ENCODE peak calls at places on chromosome 15, in four cellular contexts. S is H9, C is mesendoderm, F is H1. N is an unnamed sample.

GRCh38 chr15:38300395-38300794 is 47.8 kb downstream of the SPRED1 start:
- DNase-seq in S (no peak), C (no peak), F (no peak), N (peak; percentile 34)

GRCh38 chr15:77592768-77593167 is 39.9 kb downstream of the LINGO1 start:
- DNase-seq in S (no peak), C (no peak), F (no peak), N (no peak)

GRCh38 chr15:42137461-42138261 is 18.8 kb downstream of the PLA2G4F start:
- DNase-seq in S (peak; percentile 50), C (peak; percentile 80), F (peak; percentile 56), N (peak; percentile 50)

GRCh38 chr15:23035964-23036566 is 3.3 kb downstream of the TUBGCP5 start:
- DNase-seq in S (peak; percentile 75), C (peak; percentile 88), F (peak; percentile 86), N (peak; percentile 46)

GRCh38 chr15:92652576-92652966 is 3.0 kb downstream of the FAM174B start:
- DNase-seq in S (no peak), C (no peak), F (peak; percentile 43), N (no peak)

GRCh38 chr15:48566669-48567068 is 78.8 kb downstream of the FBN1 start:
- DNase-seq in S (no peak), C (no peak), F (no peak), N (peak; percentile 65)

GRCh38 chr15:45714501-45715488 is 80.0 kb downstream of the SQOR start:
- DNase-seq in S (peak; percentile 73), C (peak; percentile 83), F (peak; percentile 81), N (peak; percentile 72)

GRCh38 chr15:92803852-92804609 is 96.1 kb upstream of the CHD2 start:
- DNase-seq in S (no peak), C (peak; percentile 52), F (no peak), N (peak; percentile 100)

GRCh38 chr15:64185331-64185911 is 22.6 kb upstream of the PPIB start:
- DNase-seq in S (no peak), C (no peak), F (no peak), N (no peak)

GRCh38 chr15:31511707-31512310 is 185.2 kb downstream of the KLF13 start:
- DNase-seq in S (peak; percentile 6), C (peak; percentile 23), F (no peak), N (no peak)

GRCh38 chr15:96390986-96391385 is 60.5 kb downstream of the NR2F2 start:
- DNase-seq in S (no peak), C (no peak), F (no peak), N (no peak)

GRCh38 chr15:36707884-36708430 is 128.5 kb downstream of the CDIN1 start:
- DNase-seq in S (no peak), C (no peak), F (no peak), N (no peak)

GRCh38 chr15:52624262-52624661 is 54.9 kb downstream of the ATOSA start:
- DNase-seq in S (no peak), C (no peak), F (no peak), N (no peak)

GRCh38 chr15:49918106-49918505 is 200.9 kb downstream of the ATP8B4 start:
- DNase-seq in S (no peak), C (no peak), F (no peak), N (peak; percentile 51)

GRCh38 chr15:33135355-33135781 is 59.1 kb downstream of the FMN1 start:
- DNase-seq in S (no peak), C (no peak), F (no peak), N (no peak)

GRCh38 chr15:31387483-31388118 is 61.0 kb downstream of the KLF13 start:
- DNase-seq in S (no peak), C (no peak), F (no peak), N (peak; percentile 18)

GRCh38 chr15:95247068-95247984 is 1016.0 kb downstream of the MCTP2 start:
- DNase-seq in S (no peak), C (no peak), F (no peak), N (peak; percentile 98)

GRCh38 chr15:39598186-39598850 is 17.4 kb downstream of the THBS1 start:
- DNase-seq in S (no peak), C (no peak), F (no peak), N (peak; percentile 80)

GRCh38 chr15:96356494-96357455 is 26.3 kb downstream of the NR2F2 start:
- DNase-seq in S (peak; percentile 77), C (peak; percentile 65), F (peak; percentile 96), N (peak; percentile 89)

GRCh38 chr15:45454825-45455224 is 67.7 kb downstream of the SLC30A4 start:
- DNase-seq in S (no peak), C (no peak), F (no peak), N (peak; percentile 98)

GRCh38 chr15:70792171-70792573 is 28.8 kb upstream of the UACA start:
- DNase-seq in S (no peak), C (no peak), F (no peak), N (peak; percentile 87)

GRCh38 chr15:43441316-43441715 is 51.6 kb downstream of the TP53BP1 start:
- DNase-seq in S (no peak), C (peak; percentile 69), F (no peak), N (peak; percentile 50)

GRCh38 chr15:74785716-74786032 is 3.8 kb downstream of the CSK start:
- DNase-seq in S (no peak), C (no peak), F (no peak), N (no peak)

GRCh38 chr15:62068071-62068786 is 1.5 kb downstream of the C2CD4A start:
- DNase-seq in S (peak; percentile 65), C (peak; percentile 60), F (peak; percentile 71), N (no peak)

GRCh38 chr15:72155021-72155621 is 36.9 kb downstream of the SENP8 start:
- DNase-seq in S (no peak), C (no peak), F (peak; percentile 51), N (peak; percentile 6)

GRCh38 chr15:94075349-94075748 is 156.0 kb upstream of the MCTP2 start:
- DNase-seq in S (no peak), C (no peak), F (no peak), N (peak; percentile 4)

GRCh38 chr15:56839641-56840040 is 78.8 kb upstream of the TCF12 start:
- DNase-seq in S (no peak), C (no peak), F (no peak), N (no peak)

GRCh38 chr15:68492855-68493254 is 60.9 kb upstream of the ITGA11 start:
- DNase-seq in S (peak; percentile 17), C (no peak), F (no peak), N (peak; percentile 29)

GRCh38 chr15:19943515-19943914 is 598.1 kb downstream of the GOLGA6L6 start:
- DNase-seq in S (no peak), C (no peak), F (no peak), N (no peak)

GRCh38 chr15:52784799-52785671 is 5.1 kb downstream of the ONECUT1 start:
- DNase-seq in S (peak; percentile 49), C (peak; percentile 33), F (peak; percentile 68), N (no peak)

GRCh38 chr15:98927057-98927456 is 80.5 kb downstream of the PGPEP1L start:
- DNase-seq in S (no peak), C (no peak), F (no peak), N (peak; percentile 39)

GRCh38 chr15:87269566-87269965 is 987.0 kb downstream of the NTRK3 start:
- DNase-seq in S (no peak), C (peak; percentile 21), F (no peak), N (no peak)

GRCh38 chr15:71302861-71303410 is 187.7 kb downstream of the THSD4 start:
- DNase-seq in S (no peak), C (no peak), F (no peak), N (peak; percentile 80)

GRCh38 chr15:47407692-47408091 is 309.6 kb upstream of the SEMA6D start:
- DNase-seq in S (peak; percentile 59), C (peak; percentile 82), F (peak; percentile 53), N (no peak)

DNA sequence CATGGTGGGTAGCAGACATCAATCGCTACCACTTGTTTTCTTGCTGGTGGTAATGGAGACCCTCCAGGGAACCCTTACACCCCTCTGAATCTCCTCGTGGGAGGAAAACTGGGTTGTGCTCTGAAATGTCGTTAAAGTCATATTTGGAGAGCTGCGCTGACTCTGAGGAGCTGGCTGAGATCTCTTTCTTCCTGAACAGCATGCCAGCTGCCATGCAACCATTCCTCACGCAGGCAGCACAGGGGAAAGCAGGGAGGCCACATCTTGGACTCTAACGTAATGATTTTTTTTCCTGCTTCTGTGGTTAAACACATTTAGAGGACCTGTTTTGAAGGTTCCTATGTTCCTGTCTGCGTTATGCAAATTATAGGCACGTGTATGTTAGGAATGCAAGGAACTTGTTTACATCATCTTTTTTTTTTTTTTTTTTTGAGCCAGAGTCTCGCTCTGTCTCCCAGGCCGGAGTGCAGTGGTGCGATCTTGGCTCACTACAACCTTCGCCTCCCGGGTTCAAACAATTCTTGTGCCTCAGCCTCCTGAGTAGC is 156.8 kb downstream of the TJP1 start:
- DNase-seq in S (no peak), C (peak; percentile 34), F (no peak), N (no peak)
- H3K56ac ChIP-seq in S (no peak overlapping the region), C (no peak overlapping the region), F (no peak overlapping the region), N (no peak overlapping the region)

GRCh38 chr15:75785771-75786563 is 57.3 kb upstream of the UBE2Q2 start:
- DNase-seq in S (peak; percentile 82), C (peak; percentile 83), F (peak; percentile 68), N (no peak)
- H3K56ac ChIP-seq in S (no peak overlapping the region), C (no peak overlapping the region), F (no peak overlapping the region), N (no peak overlapping the region)

DNA sequence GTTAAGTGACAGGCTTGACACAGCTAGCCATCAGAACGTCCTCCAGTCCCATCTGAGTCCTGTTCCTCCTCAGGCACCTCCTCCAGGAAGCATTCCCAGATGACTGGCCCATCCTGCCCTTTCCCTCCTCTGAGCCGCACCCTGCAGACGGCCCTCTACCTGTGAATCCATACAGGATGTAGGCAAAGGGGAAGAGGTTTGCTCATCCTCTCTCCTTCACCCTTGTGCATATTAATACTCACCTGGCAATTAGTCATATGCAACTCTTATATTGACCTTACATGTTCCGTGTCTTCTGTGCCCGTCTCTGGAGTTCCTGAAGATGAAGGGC is 61.9 kb downstream of the SMAD3 start:
- DNase-seq in S (no peak), C (no peak), F (no peak), N (no peak)
- H3K56ac ChIP-seq in S (no peak overlapping the region), C (no peak overlapping the region), F (no peak overlapping the region), N (peak overlapping the region; percentile 97)

DNA sequence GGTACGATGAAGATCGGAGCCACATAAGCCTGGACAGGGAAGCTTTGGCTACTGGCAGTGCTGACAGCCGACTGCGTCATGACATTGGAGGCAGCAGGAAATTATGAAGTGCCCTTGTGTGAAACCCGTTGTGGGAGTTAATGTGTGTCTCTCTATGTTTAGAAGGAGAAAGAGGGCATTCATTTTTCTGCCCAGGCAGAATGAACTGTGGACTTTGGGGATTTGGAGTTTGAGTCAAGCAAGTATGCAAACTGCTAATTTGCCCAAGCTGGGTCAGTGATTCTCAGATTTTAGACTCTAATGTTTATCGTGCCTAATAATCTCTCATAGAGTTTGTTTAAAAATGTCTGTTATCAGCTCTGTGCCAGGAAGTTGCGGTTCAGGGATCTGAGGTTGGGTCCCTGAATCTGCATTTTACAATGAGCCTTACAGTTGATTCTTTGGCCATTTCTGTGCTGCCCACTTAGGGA is 5.6 kb downstream of the CTXND1 start:
- DNase-seq in S (no peak), C (no peak), F (no peak), N (peak; percentile 3)
- H3K56ac ChIP-seq in S (no peak overlapping the region), C (no peak overlapping the region), F (no peak overlapping the region), N (no peak overlapping the region)

GRCh38 chr15:84857418-84858004 is 27.0 kb upstream of the SLC28A1 start:
- DNase-seq in S (no peak), C (no peak), F (no peak), N (no peak)
- H3K56ac ChIP-seq in S (no peak overlapping the region), C (no peak overlapping the region), F (no peak overlapping the region), N (no peak overlapping the region)

GRCh38 chr15:73677146-73677607 is 7.0 kb upstream of the CD276 start:
- DNase-seq in S (peak; percentile 77), C (peak; percentile 82), F (peak; percentile 85), N (peak; percentile 70)
- H3K56ac ChIP-seq in S (no peak overlapping the region), C (no peak overlapping the region), F (no peak overlapping the region), N (no peak overlapping the region)

N was measured in IMR-90.